ENCODE peak calls at places on chromosomes 3 and 15, in four cellular contexts. N is HepG2, E is K562, B is GM12878. O is an unnamed sample.

GRCh38 chr15:39127925-39128617 is 452.8 kb upstream of the THBS1 start:
- DNase-seq in B (no peak), N (peak; percentile 98), E (peak; percentile 27), O (no peak)

GRCh38 chr3:23760871-23761373 is 44.8 kb upstream of the UBE2E1 start:
- DNase-seq in E (no peak), N (no peak), B (peak; percentile 63), O (no peak)

GRCh38 chr15:73367624-73368300 is 996 bp downstream of the HCN4 start:
- DNase-seq in B (no peak), E (no peak), N (no peak), O (peak; percentile 36)

GRCh38 chr3:18751514-18751913 is 326.4 kb upstream of the SATB1 start:
- DNase-seq in E (no peak), N (no peak), B (no peak), O (no peak)

GRCh38 chr3:57939776-57940175 is 68.4 kb upstream of the FLNB start:
- DNase-seq in E (no peak), B (no peak), N (no peak), O (no peak)

GRCh38 chr15:37037256-37037655 is 63.1 kb downstream of the MEIS2 start:
- DNase-seq in N (no peak), E (no peak), B (no peak), O (no peak)

GRCh38 chr3:76065975-76066374 is 280.6 kb upstream of the ZNF717 start:
- DNase-seq in N (no peak), E (no peak), B (no peak), O (no peak)

GRCh38 chr3:104908761-104909160 is 457.9 kb upstream of the ALCAM start:
- DNase-seq in N (no peak), E (no peak), B (no peak), O (no peak)

GRCh38 chr3:177281292-177281942 is 84.1 kb upstream of the TBL1XR1 start:
- DNase-seq in N (no peak), B (no peak), E (no peak), O (no peak)

GRCh38 chr3:58480309-58480708 is 11.6 kb upstream of the KCTD6 start:
- DNase-seq in B (no peak), E (no peak), N (no peak), O (no peak)

GRCh38 chr15:67103869-67104268 is 38.5 kb downstream of the SMAD3 start:
- DNase-seq in E (no peak), B (no peak), N (no peak), O (no peak)

GRCh38 chr3:126245811-126246727 is 65.7 kb upstream of the ALDH1L1 start:
- DNase-seq in N (peak; percentile 48), B (no peak), E (peak; percentile 32), O (peak; percentile 68)

GRCh38 chr3:148146241-148146640 is 551.5 kb upstream of the AGTR1 start:
- DNase-seq in E (no peak), N (no peak), B (no peak), O (no peak)

GRCh38 chr15:49024840-49025239 is 21.4 kb downstream of the SECISBP2L start:
- DNase-seq in E (no peak), B (no peak), N (no peak), O (no peak)

GRCh38 chr3:144921710-144922109 is 950.1 kb downstream of the DIPK2A start:
- DNase-seq in E (no peak), B (no peak), N (no peak), O (no peak)

GRCh38 chr3:142224482-142225072 is 808 bp downstream of the GK5 start:
- DNase-seq in N (no peak), B (no peak), E (no peak), O (no peak)

GRCh38 chr3:26613999-26614398 is 8.6 kb upstream of the LRRC3B start:
- DNase-seq in B (no peak), N (no peak), E (no peak), O (no peak)

GRCh38 chr3:183800221-183800863 is 25.0 kb downstream of the MAP6D1 start:
- DNase-seq in N (no peak), E (no peak), B (no peak), O (no peak)

GRCh38 chr15:85339976-85340665 is 40.3 kb upstream of the AKAP13 start:
- DNase-seq in N (no peak), E (no peak), B (no peak), O (no peak)

GRCh38 chr3:87354399-87354798 is 78.0 kb upstream of the POU1F1 start:
- DNase-seq in E (no peak), B (no peak), N (no peak), O (no peak)

GRCh38 chr3:124053871-124054270 is 61.9 kb upstream of the ROPN1 start:
- DNase-seq in N (no peak), E (no peak), B (no peak), O (no peak)
- TF ChIP-seq TARDBP in N (no peak), E (no peak), B (no peak), O (no peak)

GRCh38 chr15:32683906-32684584 is 33.8 kb upstream of the GREM1 start:
- DNase-seq in B (no peak), N (no peak), E (no peak), O (no peak)
- TF ChIP-seq SP1 in B (no peak), N (no peak), E (no peak), O (no peak)

GRCh38 chr3:108433928-108434327 is 76.5 kb downstream of the MYH15 start:
- DNase-seq in B (no peak), E (no peak), N (no peak), O (no peak)

GRCh38 chr3:108428580-108428979 is 81.8 kb downstream of the MYH15 start:
- DNase-seq in N (no peak), B (no peak), E (no peak), O (no peak)

GRCh38 chr3:108432431-108432830 is 78.0 kb downstream of the MYH15 start:
- DNase-seq in B (no peak), N (no peak), E (no peak), O (no peak)

GRCh38 chr3:108430540-108430939 is 79.9 kb downstream of the MYH15 start:
- DNase-seq in N (no peak), B (no peak), E (no peak), O (no peak)
- TF ChIP-seq TARDBP in N (no peak), B (no peak), E (no peak), O (no peak)

GRCh38 chr3:21446937-21447336 is 304.1 kb downstream of the ZNF385D start:
- DNase-seq in N (no peak), E (no peak), B (no peak), O (no peak)
- TF ChIP-seq SP1 in N (no peak), E (no peak), B (no peak), O (no peak)

GRCh38 chr15:69165637-69166025 is 5.2 kb downstream of the GLCE start:
- DNase-seq in N (no peak), E (no peak), B (no peak), O (no peak)

GRCh38 chr15:69175536-69175935 is 15.1 kb downstream of the GLCE start:
- DNase-seq in E (no peak), B (no peak), N (no peak), O (no peak)

GRCh38 chr15:69172854-69173253 is 12.4 kb downstream of the GLCE start:
- DNase-seq in B (no peak), E (no peak), N (no peak), O (no peak)

GRCh38 chr15:69167218-69167842 is 6.9 kb downstream of the GLCE start:
- DNase-seq in N (no peak), E (no peak), B (no peak), O (no peak)

GRCh38 chr15:69170597-69170996 is 10.2 kb downstream of the GLCE start:
- DNase-seq in N (no peak), B (no peak), E (no peak), O (no peak)
- TF ChIP-seq TARDBP in N (no peak), B (no peak), E (no peak), O (no peak)

GRCh38 chr3:129525341-129525968 is 3.0 kb upstream of the RHO start:
- DNase-seq in E (no peak), B (no peak), N (no peak), O (no peak)

GRCh38 chr3:129526121-129526900 is 2.1 kb upstream of the RHO start:
- DNase-seq in B (peak; percentile 25), N (no peak), E (no peak), O (no peak)

GRCh38 chr3:129522953-129523352 is 5.5 kb upstream of the RHO start:
- DNase-seq in N (no peak), B (no peak), E (no peak), O (no peak)

GRCh38 chr3:129521702-129522101 is 6.7 kb upstream of the RHO start:
- DNase-seq in B (no peak), E (no peak), N (no peak), O (no peak)

GRCh38 chr3:129524081-129524480 is 4.4 kb upstream of the RHO start:
- DNase-seq in B (no peak), E (no peak), N (no peak), O (no peak)
- TF ChIP-seq SP1 in B (no peak), E (no peak), N (no peak), O (no peak)

GRCh38 chr15:95842576-95842975 is 487.9 kb upstream of the NR2F2 start:
- DNase-seq in N (no peak), E (no peak), B (no peak), O (no peak)

GRCh38 chr15:95840004-95840403 is 490.5 kb upstream of the NR2F2 start:
- DNase-seq in N (no peak), B (no peak), E (no peak), O (no peak)

GRCh38 chr15:95845862-95846515 is 484.5 kb upstream of the NR2F2 start:
- DNase-seq in N (no peak), E (no peak), B (no peak), O (no peak)

GRCh38 chr15:95839367-95839782 is 491.1 kb upstream of the NR2F2 start:
- DNase-seq in N (no peak), B (peak; percentile 66), E (no peak), O (no peak)

GRCh38 chr15:95843241-95843851 is 487.2 kb upstream of the NR2F2 start:
- DNase-seq in B (no peak), N (no peak), E (peak; percentile 24), O (no peak)
- TF ChIP-seq TARDBP in B (no peak), N (no peak), E (no peak), O (no peak)

GRCh38 chr3:69443554-69443953 is 57.7 kb upstream of the FRMD4B start:
- DNase-seq in E (no peak), N (no peak), B (no peak), O (no peak)

GRCh38 chr3:69442771-69443197 is 56.9 kb upstream of the FRMD4B start:
- DNase-seq in E (no peak), B (no peak), N (no peak), O (no peak)

GRCh38 chr3:69444980-69445379 is 59.1 kb upstream of the FRMD4B start:
- DNase-seq in E (no peak), B (no peak), N (no peak), O (peak; percentile 27)

GRCh38 chr3:69439683-69440270 is 53.9 kb upstream of the FRMD4B start:
- DNase-seq in B (peak; percentile 16), E (no peak), N (peak; percentile 3), O (no peak)

DNA sequence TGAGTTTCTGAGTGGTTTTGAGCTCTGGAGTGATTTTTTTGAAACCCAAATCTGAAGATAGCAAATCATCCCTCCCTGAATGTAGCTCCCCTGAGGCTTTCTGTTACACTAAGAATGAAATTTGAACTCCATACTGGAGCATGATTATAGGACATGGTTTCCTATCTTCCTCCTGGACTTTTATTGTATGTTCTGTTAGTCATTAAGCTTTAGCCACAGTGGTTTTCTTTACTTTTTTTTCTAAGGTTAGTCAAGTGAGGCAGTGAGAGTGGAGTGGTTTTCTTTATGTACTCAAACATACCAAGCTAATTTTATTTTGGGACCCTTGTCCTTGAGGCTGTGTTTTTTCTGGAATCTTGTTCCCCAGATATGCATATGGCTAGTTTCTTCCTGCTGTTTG is 55.1 kb upstream of the FRMD4B start:
- DNase-seq in B (no peak), E (no peak), N (no peak), O (no peak)
- TF ChIP-seq SP1 in B (no peak), E (no peak), N (no peak), O (no peak)